ENCODE peak calls at places on chromosomes 1 and 21, in seven cellular contexts. S, L, V, T, C, Z and F are unnamed samples. For H3K27me3, the result is how much of the 10 kb centered on the place peaks cover.

GRCh38 chr1:170321113-170321512 is 175.4 kb downstream of the NTMT2 start:
- DNase-seq in T (no peak), V (no peak), Z (no peak), L (no peak), S (no peak), C (no peak), F (no peak)

GRCh38 chr1:206907304-206907991 is 10.2 kb downstream of the IL24 start:
- DNase-seq in L (no peak), S (peak), Z (no peak), C (no peak), T (no peak), V (peak), F (peak)

GRCh38 chr1:93448292-93448982 is 519 bp downstream of the FNBP1L start:
- DNase-seq in T (peak), Z (peak), L (peak), V (peak), C (no peak), S (peak), F (peak)

GRCh38 chr1:85200367-85200869 is 398 bp downstream of the SYDE2 start:
- DNase-seq in S (no peak), T (no peak), V (peak), C (peak), Z (no peak), L (peak), F (peak)

GRCh38 chr1:67760030-67760821 is 73.0 kb downstream of the GNG12 start:
- DNase-seq in L (peak), Z (peak), V (peak), C (peak), T (peak), S (peak), F (peak)

GRCh38 chr1:96130432-96130831 is 591.2 kb upstream of the PTBP2 start:
- DNase-seq in C (no peak), Z (no peak), T (no peak), S (no peak), L (no peak), V (no peak), F (no peak)

GRCh38 chr1:98962156-98962555 is 42.5 kb downstream of the PLPPR5 start:
- DNase-seq in S (no peak), C (no peak), L (no peak), Z (no peak), V (no peak), T (no peak), F (no peak)

GRCh38 chr1:223747838-223748335 is 35.5 kb downstream of the CAPN2 start:
- DNase-seq in L (peak), T (peak), V (no peak), C (no peak), S (peak), Z (peak), F (no peak)

GRCh38 chr1:179016694-179017382 is 8.9 kb upstream of the FAM20B start:
- DNase-seq in Z (peak), V (no peak), L (peak), S (peak), T (peak), C (peak), F (peak)

GRCh38 chr21:35198004-35198403 is 148.9 kb upstream of the RUNX1 start:
- DNase-seq in Z (no peak), V (no peak), T (no peak), C (no peak), L (no peak), S (no peak), F (no peak)

GRCh38 chr1:230176871-230177411 is 109.9 kb downstream of the GALNT2 start:
- DNase-seq in S (peak), V (peak), L (no peak), T (peak), C (peak), Z (peak), F (no peak)

GRCh38 chr1:109800291-109800690 is 36.6 kb upstream of the EPS8L3 start:
- DNase-seq in T (no peak), S (no peak), V (no peak), L (no peak), Z (no peak), C (no peak), F (no peak)

GRCh38 chr1:67432745-67433144 is 2.5 kb upstream of the SERBP1 start:
- DNase-seq in Z (no peak), V (no peak), C (no peak), T (no peak), S (no peak), L (no peak), F (no peak)

GRCh38 chr1:110216844-110217444 is 6.8 kb downstream of the KCNC4 start:
- DNase-seq in T (no peak), V (no peak), Z (no peak), L (no peak), C (no peak), S (no peak), F (no peak)

GRCh38 chr1:22001409-22001808 is at the start of gene CELA3A:
- DNase-seq in S (peak), Z (peak), L (no peak), V (no peak), T (no peak), C (no peak), F (no peak)

GRCh38 chr1:159492575-159493323 is 43.1 kb downstream of the OR10J5 start:
- DNase-seq in Z (no peak), V (no peak), L (no peak), T (no peak), C (no peak), S (no peak), F (no peak)

GRCh38 chr1:119040906-119041305 is 52.8 kb upstream of the TBX15 start:
- DNase-seq in L (no peak), Z (peak), S (no peak), C (peak), V (no peak), T (peak), F (no peak)

GRCh38 chr1:217139513-217139912 is 416.3 kb upstream of the ESRRG start:
- DNase-seq in C (no peak), S (no peak), V (peak), Z (no peak), T (peak), L (no peak), F (no peak)

GRCh38 chr1:2583871-2584341 is 2.7 kb upstream of the PRXL2B start:
- DNase-seq in V (peak), S (peak), L (no peak), T (peak), Z (peak), C (no peak), F (no peak)

GRCh38 chr1:115748396-115749130 is 20.0 kb downstream of the CASQ2 start:
- DNase-seq in Z (no peak), C (no peak), L (no peak), V (no peak), S (no peak), T (no peak), F (no peak)

GRCh38 chr21:44873356-44874239 is at the start of gene PTTG1IP:
- DNase-seq in C (peak), Z (peak), S (peak), T (peak), L (peak), V (peak), F (peak)

GRCh38 chr1:196373798-196374197 is 234.4 kb downstream of the KCNT2 start:
- DNase-seq in T (no peak), C (no peak), V (no peak), L (no peak), Z (no peak), S (no peak), F (peak)

GRCh38 chr1:201172999-201173610 is 17.5 kb upstream of the IGFN1 start:
- DNase-seq in Z (no peak), T (no peak), C (no peak), V (no peak), L (no peak), S (no peak), F (no peak)

GRCh38 chr1:18141661-18142060 is 34.1 kb downstream of the IGSF21 start:
- DNase-seq in S (no peak), V (no peak), T (no peak), Z (no peak), L (no peak), C (no peak), F (no peak)

GRCh38 chr1:230679854-230680253 is 34.1 kb downstream of the AGT start:
- DNase-seq in L (no peak), T (no peak), C (no peak), S (no peak), V (no peak), Z (no peak), F (no peak)

GRCh38 chr1:36366091-36366661 is 19.5 kb downstream of the STK40 start:
- DNase-seq in Z (no peak), S (no peak), T (peak), L (no peak), V (peak), C (no peak), F (no peak)

GRCh38 chr21:42174173-42174572 is 44.8 kb upstream of the ABCG1 start:
- DNase-seq in S (peak), V (no peak), Z (no peak), L (peak), C (no peak), T (no peak), F (no peak)

GRCh38 chr21:42179316-42179715 is 39.6 kb upstream of the ABCG1 start:
- DNase-seq in T (no peak), C (no peak), Z (no peak), V (no peak), S (no peak), L (no peak), F (no peak)

GRCh38 chr21:42172596-42173483 is 46.1 kb upstream of the ABCG1 start:
- DNase-seq in L (no peak), V (peak), Z (no peak), S (peak), T (no peak), C (no peak), F (no peak)

GRCh38 chr21:42175110-42175710 is 43.7 kb upstream of the ABCG1 start:
- DNase-seq in V (no peak), Z (no peak), L (no peak), C (no peak), T (no peak), S (no peak), F (no peak)

GRCh38 chr21:42176864-42177263 is 42.1 kb upstream of the ABCG1 start:
- DNase-seq in S (no peak), V (no peak), T (no peak), Z (no peak), L (no peak), C (no peak), F (no peak)
- H3K27me3 ChIP-seq in S (under half), V (under half), T (under half), Z (under half), L (under half), C (under half), F (under half)

GRCh38 chr1:30427545-30427944 is 295.8 kb downstream of the MATN1 start:
- DNase-seq in V (peak), T (no peak), Z (no peak), L (no peak), S (no peak), C (no peak), F (no peak)
- H3K4me3 ChIP-seq in V (no peak), T (no peak), Z (no peak), L (no peak), S (no peak), C (no peak), F (no peak)

GRCh38 chr1:37726191-37726590 is 33.9 kb downstream of the CDCA8 start:
- DNase-seq in L (no peak), C (no peak), T (no peak), V (no peak), S (no peak), Z (no peak), F (no peak)
- H3K27me3 ChIP-seq in L (under half), C (under half), T (under half), V (under half), S (under half), Z (under half), F (under half)

DNA sequence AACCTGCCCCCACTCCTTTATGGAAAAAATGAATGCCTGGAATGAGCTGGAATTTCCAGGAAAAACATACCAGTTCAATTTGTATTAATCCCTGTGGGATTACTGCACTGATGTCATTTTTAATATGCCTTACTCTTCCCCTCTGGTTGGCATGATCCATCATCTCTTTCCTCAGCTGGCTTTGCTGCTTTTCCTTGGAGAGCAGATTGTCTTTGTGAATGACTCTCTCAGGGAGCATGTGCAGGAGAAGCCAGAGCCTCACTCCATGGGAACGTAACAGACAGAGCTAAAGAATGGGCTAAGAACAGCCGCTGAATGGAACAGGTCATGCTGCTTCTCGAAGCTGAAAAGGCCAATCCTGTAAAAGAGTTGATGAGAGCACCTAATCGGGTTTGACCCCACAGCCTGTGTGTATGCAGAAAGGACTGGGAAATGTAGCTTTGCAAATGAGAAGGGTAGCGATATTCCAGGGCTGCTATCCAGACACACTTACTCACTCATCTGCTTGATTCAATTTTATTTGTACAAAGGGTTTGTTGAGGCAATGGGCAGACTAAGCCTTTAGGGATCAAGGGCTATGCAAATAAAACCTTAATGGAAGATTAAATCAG is 20.7 kb downstream of the PHC2 start:
- DNase-seq in T (no peak), S (no peak), V (no peak), Z (no peak), L (no peak), C (peak), F (peak)
- H3K4me3 ChIP-seq in T (no peak), S (no peak), V (no peak), Z (no peak), L (no peak), C (no peak), F (no peak)

GRCh38 chr21:36692844-36693143 is 6.1 kb upstream of the SIM2 start:
- DNase-seq in C (no peak), V (no peak), Z (no peak), L (no peak), S (no peak), T (no peak), F (no peak)
- H3K27me3 ChIP-seq in C (under half), V (half or more), Z (half or more), L (under half), S (half or more), T (half or more), F (under half)

GRCh38 chr1:226632169-226632884 is 83.8 kb downstream of the STUM start:
- DNase-seq in Z (no peak), S (no peak), L (peak), T (no peak), V (peak), C (peak), F (no peak)
- H3K4me3 ChIP-seq in Z (no peak), S (no peak), L (no peak), T (no peak), V (no peak), C (no peak), F (no peak)

GRCh38 chr1:236130372-236130771 is 12.0 kb upstream of the GPR137B start:
- DNase-seq in C (no peak), L (no peak), T (no peak), Z (no peak), S (no peak), V (no peak), F (no peak)
- H3K27me3 ChIP-seq in C (under half), L (under half), T (under half), Z (under half), S (under half), V (under half), F (under half)

GRCh38 chr1:4656533-4657140 is 2.2 kb downstream of the AJAP1 start:
- DNase-seq in Z (no peak), T (no peak), C (no peak), S (no peak), L (no peak), V (peak), F (no peak)

GRCh38 chr1:4657244-4657789 is 2.9 kb downstream of the AJAP1 start:
- DNase-seq in V (peak), S (no peak), Z (no peak), L (no peak), C (no peak), T (no peak), F (no peak)

GRCh38 chr1:4657920-4658585 is 3.6 kb downstream of the AJAP1 start:
- DNase-seq in T (no peak), Z (no peak), S (no peak), V (peak), L (no peak), C (no peak), F (no peak)

GRCh38 chr1:4659247-4659646 is 4.8 kb downstream of the AJAP1 start:
- DNase-seq in V (no peak), C (no peak), T (no peak), Z (no peak), S (no peak), L (no peak), F (no peak)

GRCh38 chr1:4658643-4659042 is 4.2 kb downstream of the AJAP1 start:
- DNase-seq in S (no peak), L (no peak), Z (no peak), V (peak), T (no peak), C (no peak), F (no peak)
- H3K4me3 ChIP-seq in S (no peak), L (no peak), Z (no peak), V (peak), T (no peak), C (no peak), F (no peak)

GRCh38 chr1:53547321-53547720 is 88.1 kb downstream of the DMRTB1 start:
- DNase-seq in Z (no peak), S (no peak), L (peak), T (no peak), V (peak), C (peak), F (no peak)

GRCh38 chr1:53546409-53547155 is 87.4 kb downstream of the DMRTB1 start:
- DNase-seq in T (no peak), Z (peak), V (peak), L (peak), S (no peak), C (peak), F (no peak)

GRCh38 chr1:53549287-53549686 is 90.1 kb downstream of the DMRTB1 start:
- DNase-seq in S (no peak), C (no peak), T (no peak), V (no peak), L (no peak), Z (no peak), F (no peak)

GRCh38 chr1:53549781-53550180 is 90.6 kb downstream of the DMRTB1 start:
- DNase-seq in Z (peak), T (no peak), C (peak), V (peak), S (no peak), L (no peak), F (no peak)

GRCh38 chr1:53548031-53548491 is 88.9 kb downstream of the DMRTB1 start:
- DNase-seq in Z (peak), V (peak), C (peak), S (no peak), L (peak), T (no peak), F (no peak)
- H3K27me3 ChIP-seq in Z (under half), V (under half), C (under half), S (under half), L (under half), T (under half), F (under half)

DNA sequence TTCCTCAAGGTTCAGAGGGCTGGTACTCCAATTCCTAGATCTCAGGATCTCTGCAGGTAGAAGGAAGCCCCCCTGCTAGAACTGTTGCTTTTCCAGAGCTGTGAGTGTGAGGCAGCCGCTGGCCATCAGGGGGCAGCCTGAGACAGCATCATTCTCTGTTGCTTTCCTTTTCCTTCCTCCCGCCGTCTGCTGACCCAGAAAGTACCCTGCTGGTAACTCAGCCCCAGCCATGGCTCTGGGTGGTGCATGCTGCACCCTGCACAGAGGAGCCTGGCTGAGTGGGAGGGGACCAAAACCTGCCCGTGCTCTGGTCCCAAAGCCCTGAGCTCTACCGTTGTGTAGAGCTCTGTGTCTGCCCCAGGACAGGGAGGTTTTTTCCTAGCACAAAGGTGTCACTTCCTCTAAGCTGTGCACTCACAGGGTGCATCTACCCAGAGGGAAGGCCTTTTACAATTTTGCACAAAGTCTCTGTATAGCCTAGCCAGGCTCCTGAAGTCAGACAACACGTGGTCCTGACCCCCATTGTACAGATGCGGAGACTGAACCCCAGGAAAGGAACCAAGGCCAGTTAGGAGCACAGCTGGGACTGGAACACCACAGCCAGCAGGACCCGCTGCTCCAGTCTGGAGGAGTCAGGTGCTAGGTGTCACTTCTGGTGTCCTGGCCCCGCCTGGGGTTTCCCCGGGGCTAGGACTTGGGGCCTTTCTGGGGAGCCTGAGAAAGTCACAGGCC is 5.6 kb upstream of the FAM131C start:
- DNase-seq in Z (peak), T (peak), L (peak), C (peak), S (peak), V (peak), F (peak)
- H3K4me3 ChIP-seq in Z (no peak), T (no peak), L (no peak), C (no peak), S (no peak), V (no peak), F (no peak)